ENCODE peak calls at places on chromosome 12, in nine cellular contexts. One of them, this sample, is unnamed.

GRCh38 chr12:58681730-58682129 is 238.6 kb downstream of the LRIG3 start:
- DNase-seq in activated T-helper 9 cell treated with anti-CD3 and anti-CD28 coated beads, Interleukin-2, amount 50 U/mL, for 16 hours: no peak
- DNase-seq in HuH-7: peak; percentile 17
- DNase-seq in A549: no peak
- DNase-seq in Kasumi-1: no peak
- DNase-seq in iPS-NIHi11: no peak
- DNase-seq in BE2C: no peak
- DNase-seq in ovary: no peak
- DNase-seq in HFFc6: no peak
- DNase-seq in this sample: no peak

GRCh38 chr12:90682398-90682797 is 272.6 kb downstream of the CCER1 start:
- DNase-seq in activated T-helper 9 cell treated with anti-CD3 and anti-CD28 coated beads, Interleukin-2, amount 50 U/mL, for 16 hours: no peak
- DNase-seq in HuH-7: no peak
- DNase-seq in A549: no peak
- DNase-seq in Kasumi-1: no peak
- DNase-seq in iPS-NIHi11: no peak
- DNase-seq in BE2C: no peak
- DNase-seq in ovary: no peak
- DNase-seq in HFFc6: no peak
- DNase-seq in this sample: no peak

GRCh38 chr12:20832911-20833310 is 22.4 kb downstream of the SLCO1B3 start:
- DNase-seq in activated T-helper 9 cell treated with anti-CD3 and anti-CD28 coated beads, Interleukin-2, amount 50 U/mL, for 16 hours: no peak
- DNase-seq in HuH-7: no peak
- DNase-seq in A549: peak; percentile 40
- DNase-seq in Kasumi-1: no peak
- DNase-seq in iPS-NIHi11: no peak
- DNase-seq in BE2C: no peak
- DNase-seq in ovary: no peak
- DNase-seq in HFFc6: no peak
- DNase-seq in this sample: no peak

GRCh38 chr12:32891956-32892355 is 4.6 kb downstream of the PKP2 start:
- DNase-seq in activated T-helper 9 cell treated with anti-CD3 and anti-CD28 coated beads, Interleukin-2, amount 50 U/mL, for 16 hours: no peak
- DNase-seq in HuH-7: no peak
- DNase-seq in A549: peak; percentile 20
- DNase-seq in Kasumi-1: no peak
- DNase-seq in iPS-NIHi11: peak; percentile 66
- DNase-seq in BE2C: no peak
- DNase-seq in ovary: no peak
- DNase-seq in HFFc6: no peak
- DNase-seq in this sample: no peak

GRCh38 chr12:54701940-54702592 is 53.9 kb upstream of the DCD start:
- DNase-seq in activated T-helper 9 cell treated with anti-CD3 and anti-CD28 coated beads, Interleukin-2, amount 50 U/mL, for 16 hours: no peak
- DNase-seq in HuH-7: peak; percentile 31
- DNase-seq in A549: peak; percentile 55
- DNase-seq in Kasumi-1: peak; percentile 73
- DNase-seq in iPS-NIHi11: peak; percentile 58
- DNase-seq in BE2C: peak; percentile 13
- DNase-seq in ovary: no peak
- DNase-seq in HFFc6: peak; percentile 36
- DNase-seq in this sample: no peak

GRCh38 chr12:63036216-63036973 is 101.4 kb upstream of the PPM1H start:
- DNase-seq in activated T-helper 9 cell treated with anti-CD3 and anti-CD28 coated beads, Interleukin-2, amount 50 U/mL, for 16 hours: no peak
- DNase-seq in HuH-7: no peak
- DNase-seq in A549: no peak
- DNase-seq in Kasumi-1: no peak
- DNase-seq in iPS-NIHi11: no peak
- DNase-seq in BE2C: no peak
- DNase-seq in ovary: no peak
- DNase-seq in HFFc6: no peak
- DNase-seq in this sample: no peak

GRCh38 chr12:123237646-123238329 is 4.6 kb downstream of the MTRFR start:
- DNase-seq in activated T-helper 9 cell treated with anti-CD3 and anti-CD28 coated beads, Interleukin-2, amount 50 U/mL, for 16 hours: peak; percentile 53
- DNase-seq in HuH-7: no peak
- DNase-seq in A549: peak; percentile 75
- DNase-seq in Kasumi-1: peak; percentile 51
- DNase-seq in iPS-NIHi11: no peak
- DNase-seq in BE2C: peak; percentile 76
- DNase-seq in ovary: peak; percentile 72
- DNase-seq in HFFc6: peak; percentile 53
- DNase-seq in this sample: peak; percentile 78

GRCh38 chr12:98838282-98838681 is 193.2 kb downstream of the APAF1 start:
- DNase-seq in activated T-helper 9 cell treated with anti-CD3 and anti-CD28 coated beads, Interleukin-2, amount 50 U/mL, for 16 hours: no peak
- DNase-seq in HuH-7: peak; percentile 5
- DNase-seq in A549: peak; percentile 11
- DNase-seq in Kasumi-1: no peak
- DNase-seq in iPS-NIHi11: no peak
- DNase-seq in BE2C: no peak
- DNase-seq in ovary: no peak
- DNase-seq in HFFc6: no peak
- DNase-seq in this sample: no peak

GRCh38 chr12:7061596-7061995 is 1.1 kb downstream of the C1S start:
- DNase-seq in activated T-helper 9 cell treated with anti-CD3 and anti-CD28 coated beads, Interleukin-2, amount 50 U/mL, for 16 hours: no peak
- DNase-seq in HuH-7: no peak
- DNase-seq in A549: no peak
- DNase-seq in Kasumi-1: no peak
- DNase-seq in iPS-NIHi11: no peak
- DNase-seq in BE2C: no peak
- DNase-seq in ovary: peak; percentile 42
- DNase-seq in HFFc6: no peak
- DNase-seq in this sample: no peak

GRCh38 chr12:52126605-52127578 is 47.4 kb downstream of the SMIM41 start:
- DNase-seq in activated T-helper 9 cell treated with anti-CD3 and anti-CD28 coated beads, Interleukin-2, amount 50 U/mL, for 16 hours: no peak
- DNase-seq in HuH-7: peak; percentile 4
- DNase-seq in A549: no peak
- DNase-seq in Kasumi-1: no peak
- DNase-seq in iPS-NIHi11: peak; percentile 26
- DNase-seq in BE2C: no peak
- DNase-seq in ovary: no peak
- DNase-seq in HFFc6: no peak
- DNase-seq in this sample: no peak

GRCh38 chr12:28017126-28017872 is 44.8 kb upstream of the PTHLH start:
- DNase-seq in activated T-helper 9 cell treated with anti-CD3 and anti-CD28 coated beads, Interleukin-2, amount 50 U/mL, for 16 hours: no peak
- DNase-seq in HuH-7: no peak
- DNase-seq in A549: no peak
- DNase-seq in Kasumi-1: no peak
- DNase-seq in iPS-NIHi11: no peak
- DNase-seq in BE2C: no peak
- DNase-seq in ovary: no peak
- DNase-seq in HFFc6: no peak
- DNase-seq in this sample: no peak

GRCh38 chr12:88895634-88896033 is 315.4 kb upstream of the KITLG start:
- DNase-seq in activated T-helper 9 cell treated with anti-CD3 and anti-CD28 coated beads, Interleukin-2, amount 50 U/mL, for 16 hours: no peak
- DNase-seq in HuH-7: no peak
- DNase-seq in A549: no peak
- DNase-seq in Kasumi-1: peak; percentile 89
- DNase-seq in iPS-NIHi11: no peak
- DNase-seq in BE2C: no peak
- DNase-seq in ovary: no peak
- DNase-seq in HFFc6: no peak
- DNase-seq in this sample: no peak

GRCh38 chr12:98355322-98355721 is 160.1 kb upstream of the TMPO start:
- DNase-seq in activated T-helper 9 cell treated with anti-CD3 and anti-CD28 coated beads, Interleukin-2, amount 50 U/mL, for 16 hours: no peak
- DNase-seq in HuH-7: no peak
- DNase-seq in A549: peak; percentile 23
- DNase-seq in Kasumi-1: no peak
- DNase-seq in iPS-NIHi11: no peak
- DNase-seq in BE2C: no peak
- DNase-seq in ovary: no peak
- DNase-seq in HFFc6: peak; percentile 11
- DNase-seq in this sample: no peak

GRCh38 chr12:124044809-124045321 is 71.8 kb downstream of the ZNF664 start:
- DNase-seq in activated T-helper 9 cell treated with anti-CD3 and anti-CD28 coated beads, Interleukin-2, amount 50 U/mL, for 16 hours: no peak
- DNase-seq in HuH-7: no peak
- DNase-seq in A549: no peak
- DNase-seq in Kasumi-1: no peak
- DNase-seq in iPS-NIHi11: no peak
- DNase-seq in BE2C: no peak
- DNase-seq in ovary: no peak
- DNase-seq in HFFc6: no peak
- DNase-seq in this sample: no peak

GRCh38 chr12:65306603-65307501 is 28.4 kb downstream of the MSRB3 start:
- DNase-seq in activated T-helper 9 cell treated with anti-CD3 and anti-CD28 coated beads, Interleukin-2, amount 50 U/mL, for 16 hours: no peak
- DNase-seq in HuH-7: no peak
- DNase-seq in A549: peak; percentile 49
- DNase-seq in Kasumi-1: peak; percentile 69
- DNase-seq in iPS-NIHi11: peak; percentile 31
- DNase-seq in BE2C: peak; percentile 86
- DNase-seq in ovary: no peak
- DNase-seq in HFFc6: peak; percentile 73
- DNase-seq in this sample: peak; percentile 7

GRCh38 chr12:122837306-122838265 is 2.3 kb downstream of the HIP1R start:
- DNase-seq in activated T-helper 9 cell treated with anti-CD3 and anti-CD28 coated beads, Interleukin-2, amount 50 U/mL, for 16 hours: no peak
- DNase-seq in HuH-7: peak; percentile 68
- DNase-seq in A549: no peak
- DNase-seq in Kasumi-1: no peak
- DNase-seq in iPS-NIHi11: no peak
- DNase-seq in BE2C: no peak
- DNase-seq in ovary: no peak
- DNase-seq in HFFc6: no peak
- DNase-seq in this sample: no peak

GRCh38 chr12:77124767-77125166 is 59.4 kb upstream of the E2F7 start:
- DNase-seq in activated T-helper 9 cell treated with anti-CD3 and anti-CD28 coated beads, Interleukin-2, amount 50 U/mL, for 16 hours: no peak
- DNase-seq in HuH-7: no peak
- DNase-seq in A549: no peak
- DNase-seq in Kasumi-1: no peak
- DNase-seq in iPS-NIHi11: no peak
- DNase-seq in BE2C: no peak
- DNase-seq in ovary: no peak
- DNase-seq in HFFc6: peak; percentile 59
- DNase-seq in this sample: no peak